ENCODE peak calls at places on chromosomes 16 and 17, in six cellular contexts. V, W, Y, D, B and Z are unnamed samples.

GRCh38 chr16:88634141-88634993 is 4.0 kb upstream of the IL17C start:
- DNase-seq in V (no peak), W (peak), Y (no peak), D (no peak), B (peak), Z (peak)

GRCh38 chr17:6231465-6231864 is 161.3 kb downstream of the WSCD1 start:
- DNase-seq in V (no peak), W (no peak), Y (no peak), D (no peak), B (no peak), Z (no peak)

GRCh38 chr17:18181358-18181757 is 2.3 kb upstream of the ALKBH5 start:
- DNase-seq in V (no peak), W (no peak), Y (no peak), D (no peak), B (no peak), Z (no peak)

GRCh38 chr17:34387566-34387965 is 24.5 kb upstream of the CCL1 start:
- DNase-seq in V (no peak), W (no peak), Y (no peak), D (no peak), B (no peak), Z (no peak)

GRCh38 chr17:12068946-12069345 is 48.3 kb downstream of the MAP2K4 start:
- DNase-seq in V (no peak), W (no peak), Y (no peak), D (no peak), B (no peak), Z (no peak)

GRCh38 chr17:33099252-33099651 is 107.6 kb downstream of the SPACA3 start:
- DNase-seq in V (no peak), W (no peak), Y (no peak), D (no peak), B (no peak), Z (no peak)

GRCh38 chr17:3003401-3004149 is 59.8 kb downstream of the OR1D5 start:
- DNase-seq in V (no peak), W (no peak), Y (peak), D (peak), B (no peak), Z (no peak)

GRCh38 chr16:24204150-24204665 is 51.9 kb upstream of the CACNG3 start:
- DNase-seq in V (no peak), W (no peak), Y (no peak), D (no peak), B (no peak), Z (no peak)

GRCh38 chr17:1727876-1728630 is 3.5 kb downstream of the WDR81 start:
- DNase-seq in V (no peak), W (no peak), Y (no peak), D (peak), B (no peak), Z (no peak)

GRCh38 chr17:40430272-40431230 is 12.7 kb upstream of the IGFBP4 start:
- DNase-seq in V (peak), W (no peak), Y (no peak), D (no peak), B (no peak), Z (no peak)

GRCh38 chr16:56985288-56985961 is 3.9 kb upstream of the NLRC5 start:
- DNase-seq in V (no peak), W (peak), Y (peak), D (no peak), B (no peak), Z (no peak)

GRCh38 chr16:997440-998051 is 16.0 kb downstream of the SOX8 start:
- DNase-seq in V (peak), W (no peak), Y (no peak), D (no peak), B (peak), Z (no peak)

GRCh38 chr16:79009911-79010310 is 590.6 kb downstream of the MAF start:
- DNase-seq in V (no peak), W (no peak), Y (no peak), D (no peak), B (no peak), Z (no peak)

GRCh38 chr17:40547079-40547784 is 18.0 kb downstream of the CCR7 start:
- DNase-seq in V (no peak), W (no peak), Y (no peak), D (peak), B (no peak), Z (peak)

DNA sequence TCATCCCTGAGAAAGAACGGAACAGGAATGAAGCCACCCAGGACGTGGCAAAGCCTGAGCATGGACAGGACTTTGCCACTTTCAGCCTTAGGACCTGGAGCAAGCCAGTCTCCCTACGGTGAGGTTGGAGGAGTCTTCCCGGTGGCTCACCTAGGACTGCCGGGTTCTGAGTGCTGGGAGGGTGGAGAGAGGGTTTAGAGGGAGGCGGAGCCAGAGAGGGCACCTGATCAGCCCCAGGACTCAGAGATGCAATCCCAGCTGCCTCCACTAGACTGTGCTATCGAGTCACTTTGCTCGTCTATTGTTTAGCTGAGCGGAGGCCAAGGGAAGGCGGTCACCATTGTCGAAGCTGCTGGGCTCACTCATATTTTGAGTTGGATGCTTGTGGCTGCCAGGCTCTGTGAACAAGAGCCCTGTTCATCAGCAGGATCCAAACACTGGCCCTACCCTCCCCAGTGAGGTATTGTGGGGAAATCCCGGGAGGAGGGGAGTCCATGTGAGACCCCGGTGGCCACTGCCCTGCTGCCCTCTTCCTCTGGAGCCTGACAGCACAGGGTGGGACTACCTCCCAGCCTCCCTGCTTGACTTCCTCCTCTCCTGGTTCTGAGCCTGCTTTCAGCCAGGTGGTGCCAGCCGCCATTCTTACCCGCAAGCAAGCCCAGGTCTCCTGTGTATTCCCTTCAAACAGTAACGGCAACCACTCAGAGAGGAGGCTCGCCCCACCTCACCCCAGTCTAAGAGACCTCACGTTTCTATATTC is 7.0 kb downstream of the KRT14 start:
- DNase-seq in V (peak), W (peak), Y (peak), D (peak), B (peak), Z (peak)
- TF ChIP-seq CTCF in V (peak), W (peak), Y (peak), D (peak), B (peak), Z (peak)

GRCh38 chr17:46044989-46045388 is 45.9 kb downstream of the STH start:
- DNase-seq in V (no peak), W (no peak), Y (no peak), D (no peak), B (no peak), Z (no peak)

GRCh38 chr17:46044286-46044928 is 45.4 kb downstream of the STH start:
- DNase-seq in V (peak), W (peak), Y (peak), D (peak), B (peak), Z (peak)

GRCh38 chr17:46046957-46047356 is 47.9 kb downstream of the STH start:
- DNase-seq in V (no peak), W (no peak), Y (no peak), D (no peak), B (no peak), Z (no peak)

GRCh38 chr17:46045639-46046038 is 46.6 kb downstream of the STH start:
- DNase-seq in V (no peak), W (no peak), Y (no peak), D (no peak), B (no peak), Z (no peak)

GRCh38 chr17:46047398-46047797 is 48.3 kb downstream of the STH start:
- DNase-seq in V (no peak), W (no peak), Y (no peak), D (no peak), B (no peak), Z (no peak)
- TF ChIP-seq CTCF in V (no peak), W (no peak), Y (no peak), D (no peak), B (peak), Z (no peak)

GRCh38 chr16:49558451-49558850 is 184.8 kb downstream of the C16orf78 start:
- DNase-seq in V (no peak), W (no peak), Y (no peak), D (no peak), B (no peak), Z (no peak)

GRCh38 chr16:49559242-49559641 is 185.6 kb downstream of the C16orf78 start:
- DNase-seq in V (no peak), W (no peak), Y (no peak), D (no peak), B (no peak), Z (no peak)

GRCh38 chr16:49560018-49560830 is 186.6 kb downstream of the C16orf78 start:
- DNase-seq in V (no peak), W (no peak), Y (peak), D (no peak), B (no peak), Z (no peak)

GRCh38 chr16:49557070-49557446 is 183.5 kb downstream of the C16orf78 start:
- DNase-seq in V (no peak), W (no peak), Y (no peak), D (no peak), B (peak), Z (no peak)

DNA sequence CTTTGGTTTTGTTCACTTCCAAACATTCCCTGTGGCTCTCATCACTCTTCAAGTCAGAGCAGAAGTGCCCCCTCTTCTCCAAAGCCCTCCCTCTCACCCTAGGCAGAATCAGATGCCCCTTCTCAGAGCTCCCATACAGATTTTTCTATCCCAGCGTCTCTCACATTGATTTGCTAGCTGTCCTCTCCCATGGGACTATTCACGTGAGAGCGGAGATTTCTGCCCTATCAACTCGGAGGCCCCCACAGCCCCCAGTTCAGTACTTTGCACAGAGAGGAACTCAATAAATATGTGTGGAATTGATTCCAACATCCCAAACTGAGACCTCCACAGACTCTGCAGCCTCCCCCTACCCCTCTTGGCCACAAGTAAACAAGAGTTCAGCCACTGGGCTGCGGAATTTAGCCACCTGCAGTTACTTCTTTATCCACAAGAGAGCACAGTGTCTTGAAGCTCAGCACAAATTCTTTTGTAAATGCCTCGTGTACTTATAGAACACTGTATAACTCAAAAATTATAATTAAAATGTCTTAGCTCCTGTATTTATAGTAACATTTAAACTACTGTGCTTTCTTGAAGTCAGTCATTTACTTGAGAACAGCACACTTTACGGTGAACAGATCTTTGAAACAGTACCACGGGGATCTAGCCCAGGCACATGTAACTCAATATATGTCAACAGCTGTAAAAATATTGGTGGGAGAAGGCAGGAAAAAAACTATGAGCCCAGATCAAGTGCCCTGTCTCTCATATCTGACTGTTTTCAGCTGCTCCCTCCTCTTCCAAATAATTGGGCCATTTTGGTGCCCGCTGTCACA is 182.9 kb downstream of the C16orf78 start:
- DNase-seq in V (no peak), W (peak), Y (no peak), D (no peak), B (peak), Z (no peak)
- TF ChIP-seq CTCF in V (peak), W (peak), Y (peak), D (peak), B (peak), Z (no peak)

DNA sequence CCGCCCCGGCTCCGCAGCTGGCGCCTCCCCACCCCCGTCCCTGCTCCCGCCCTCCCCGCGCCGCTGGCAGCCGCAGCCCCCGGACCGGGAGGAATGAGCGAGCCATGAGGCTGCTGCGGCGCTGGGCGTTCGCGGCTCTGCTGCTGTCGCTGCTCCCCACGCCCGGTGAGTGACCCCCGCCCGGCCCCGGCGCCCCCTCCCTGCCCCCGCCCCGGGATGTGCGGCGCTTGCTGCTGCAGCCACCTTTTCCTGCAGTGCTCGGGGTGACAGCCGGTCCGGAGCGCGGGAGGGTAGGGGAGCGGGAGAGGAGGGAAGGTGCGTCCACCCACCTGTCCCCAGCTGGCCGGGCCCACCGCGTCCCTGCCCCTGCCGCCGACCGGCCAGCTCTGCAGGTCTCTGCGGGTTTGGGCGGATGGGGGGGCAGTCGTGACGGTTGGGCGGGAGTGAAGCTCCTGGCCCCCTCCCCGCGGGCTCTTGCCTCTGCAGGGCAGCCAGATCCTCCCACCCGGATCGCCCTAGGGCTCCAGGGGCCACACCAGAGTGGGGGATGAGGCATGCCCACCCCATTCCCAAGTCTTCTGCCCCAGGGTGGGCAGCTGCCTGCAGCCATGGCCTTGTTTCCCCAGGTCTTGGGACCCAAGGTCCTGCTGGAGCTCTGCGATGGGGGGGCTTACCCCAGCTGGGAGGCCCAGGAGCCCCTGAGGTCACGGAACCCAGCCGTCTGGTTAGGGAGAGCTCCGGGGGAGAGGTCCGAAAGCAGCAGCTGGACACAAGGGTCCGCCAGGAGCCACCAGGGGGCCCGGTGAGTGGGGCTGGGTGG is 518 bp downstream of the ADAM11 start:
- DNase-seq in V (no peak), W (no peak), Y (no peak), D (no peak), B (no peak), Z (no peak)
- TF ChIP-seq CTCF in V (peak), W (peak), Y (no peak), D (no peak), B (peak), Z (no peak)

DNA sequence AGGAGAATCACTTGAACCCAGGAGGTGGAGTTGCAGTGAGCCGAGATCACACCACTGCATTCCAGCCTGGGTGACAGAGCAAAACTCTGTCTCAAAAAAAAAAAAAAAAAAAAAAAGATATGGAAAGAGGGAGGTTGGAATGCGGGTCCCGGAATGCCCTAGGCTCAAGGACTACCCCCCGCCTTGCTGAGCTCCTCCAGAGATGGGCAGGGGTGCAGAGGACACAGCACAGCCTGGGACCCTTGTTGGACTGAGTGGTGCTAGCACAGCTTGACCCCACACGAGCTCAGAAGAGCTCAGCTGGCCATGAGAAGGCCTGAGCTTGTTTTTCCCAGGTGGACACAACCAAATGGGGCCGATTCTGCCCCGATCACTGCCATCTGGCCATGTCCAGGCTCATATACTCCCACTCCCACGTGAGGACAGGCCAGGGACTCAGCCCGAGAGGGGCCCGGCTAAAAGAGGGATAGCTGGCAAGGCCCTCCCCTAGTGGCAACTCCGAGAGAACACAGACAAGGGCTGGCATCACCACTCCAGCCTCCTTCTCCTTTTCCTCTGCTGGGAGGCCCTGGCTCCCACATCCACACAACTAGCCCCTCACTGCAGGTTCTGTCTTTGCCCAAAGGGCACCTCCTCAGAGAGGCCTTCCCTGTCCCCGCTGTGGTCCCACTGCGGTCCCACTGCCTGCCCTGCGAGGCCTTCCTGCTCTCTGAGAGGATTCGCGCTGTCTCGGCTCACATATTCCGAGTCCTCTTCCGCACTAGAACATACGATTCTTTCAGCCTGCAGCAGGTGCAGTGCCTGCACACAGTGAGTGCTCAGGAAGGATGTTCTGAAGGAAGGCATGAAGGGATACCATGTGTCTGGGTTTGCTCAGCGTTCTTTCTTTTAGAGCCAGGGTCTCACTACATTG is 11.0 kb downstream of the SGCA start:
- DNase-seq in V (no peak), W (peak), Y (no peak), D (no peak), B (no peak), Z (no peak)
- TF ChIP-seq CTCF in V (no peak), W (peak), Y (no peak), D (no peak), B (no peak), Z (no peak)

GRCh38 chr16:71214771-71215381 is 15.6 kb downstream of the HYDIN start:
- DNase-seq in V (no peak), W (no peak), Y (no peak), D (no peak), B (no peak), Z (no peak)
- TF ChIP-seq CTCF in V (peak), W (no peak), Y (no peak), D (no peak), B (no peak), Z (peak)

GRCh38 chr16:29313559-29313887 is 93.0 kb downstream of the NPIPB11 start:
- DNase-seq in V (no peak), W (no peak), Y (no peak), D (no peak), B (no peak), Z (no peak)

GRCh38 chr16:29311636-29312344 is 94.7 kb downstream of the NPIPB11 start:
- DNase-seq in V (no peak), W (no peak), Y (no peak), D (no peak), B (no peak), Z (no peak)

GRCh38 chr16:29308644-29309546 is 97.6 kb downstream of the NPIPB11 start:
- DNase-seq in V (no peak), W (no peak), Y (no peak), D (no peak), B (no peak), Z (no peak)

GRCh38 chr16:29312835-29313558 is 93.5 kb downstream of the NPIPB11 start:
- DNase-seq in V (no peak), W (no peak), Y (no peak), D (no peak), B (no peak), Z (no peak)

GRCh38 chr16:29310852-29311314 is 95.6 kb downstream of the NPIPB11 start:
- DNase-seq in V (no peak), W (no peak), Y (no peak), D (peak), B (no peak), Z (no peak)
- TF ChIP-seq CTCF in V (no peak), W (peak), Y (peak), D (no peak), B (no peak), Z (no peak)

GRCh38 chr17:78769200-78769773 is 12.8 kb downstream of the CYTH1 start:
- DNase-seq in V (no peak), W (no peak), Y (no peak), D (no peak), B (no peak), Z (no peak)
- TF ChIP-seq CTCF in V (no peak), W (no peak), Y (no peak), D (no peak), B (no peak), Z (peak)

DNA sequence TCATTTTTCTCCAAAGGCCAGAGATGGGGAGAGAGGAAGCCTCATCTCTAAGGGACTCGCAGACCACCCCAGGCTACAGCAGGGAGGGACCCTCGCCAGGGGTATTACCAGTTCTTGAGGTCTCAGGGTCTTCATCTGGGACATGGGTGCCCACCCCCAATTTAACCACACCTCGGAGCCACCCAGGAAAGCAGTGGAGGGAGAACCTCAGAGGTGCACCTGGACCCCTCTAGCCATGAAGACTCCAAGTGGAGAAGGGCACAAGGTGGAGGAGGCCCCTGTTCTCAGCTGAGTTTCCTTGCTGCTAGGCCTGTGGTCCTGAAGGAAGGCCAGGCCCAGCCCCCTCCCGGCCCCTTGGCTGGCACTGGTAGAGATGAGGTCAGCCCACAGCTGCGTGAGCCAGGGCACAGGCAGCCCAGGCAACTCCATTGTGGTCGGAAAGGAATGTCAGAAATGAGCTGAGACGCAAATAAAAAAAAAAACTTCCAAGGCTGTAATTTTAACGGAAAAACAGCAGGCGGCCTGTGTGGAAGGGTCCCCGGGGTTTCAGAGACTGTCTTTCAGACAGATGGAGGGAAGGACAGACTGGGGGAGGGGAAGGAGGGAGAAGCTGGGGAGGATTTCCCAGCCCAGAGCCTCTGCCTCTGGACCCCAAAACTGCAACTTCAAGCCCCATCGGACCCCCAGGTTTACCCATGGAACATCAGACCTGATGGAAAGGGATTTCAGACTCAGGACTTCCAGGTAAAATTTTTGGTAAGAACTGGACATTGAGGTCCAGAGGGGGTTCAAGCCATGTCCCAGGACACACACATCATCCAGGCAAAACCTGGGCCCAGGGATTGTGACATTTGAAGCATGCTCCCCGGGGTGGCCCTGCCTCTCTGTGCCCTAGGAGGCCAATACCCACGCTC is 25.5 kb upstream of the MRPS23 start:
- DNase-seq in V (peak), W (peak), Y (peak), D (peak), B (peak), Z (no peak)
- TF ChIP-seq CTCF in V (peak), W (peak), Y (peak), D (no peak), B (peak), Z (no peak)